ENCODE peak calls at places on chromosomes 12 and 14, in seven cellular contexts. W is fibroblast of mammary gland; L is GM20000; Q is AG10803; U is tibial artery; C is MCF 10A; T is CD4-positive, alpha-beta T cell. O is an unnamed sample.

GRCh38 chr12:32501835-32502333 is 102.5 kb downstream of the FGD4 start:
- DNase-seq in W (peak; percentile 80), L (no peak), Q (peak; percentile 82), U (no peak), C (peak; percentile 63), T (no peak), O (no peak)

GRCh38 chr14:91755560-91755959 is 23.7 kb upstream of the CATSPERB start:
- DNase-seq in W (peak; percentile 63), L (no peak), Q (peak; percentile 53), U (no peak), C (peak; percentile 86), T (no peak), O (no peak)

GRCh38 chr14:79712302-79712950 is 498.9 kb downstream of the DIO2 start:
- DNase-seq in W (no peak), L (no peak), Q (no peak), U (no peak), C (no peak), T (no peak), O (no peak)

GRCh38 chr14:36944307-36945010 is 227.9 kb downstream of the SLC25A21 start:
- DNase-seq in W (peak; percentile 83), L (no peak), Q (peak; percentile 51), U (no peak), C (peak; percentile 77), T (no peak), O (no peak)

GRCh38 chr12:24363177-24363754 is 413.8 kb upstream of the SOX5 start:
- DNase-seq in W (no peak), L (no peak), Q (no peak), U (no peak), C (peak; percentile 35), T (no peak), O (no peak)

GRCh38 chr12:53676715-53677611 is 1.1 kb upstream of the ATP5MC2 start:
- DNase-seq in W (peak; percentile 60), L (peak; percentile 45), Q (peak; percentile 47), U (peak; percentile 81), C (no peak), T (no peak), O (no peak)

GRCh38 chr12:132279184-132279889 is 50.1 kb downstream of the GALNT9 start:
- DNase-seq in W (no peak), L (no peak), Q (no peak), U (no peak), C (no peak), T (no peak), O (peak; percentile 72)

GRCh38 chr14:88310021-88310420 is 13.0 kb downstream of the KCNK10 start:
- DNase-seq in W (no peak), L (no peak), Q (no peak), U (no peak), C (no peak), T (no peak), O (no peak)

GRCh38 chr14:24398943-24399801 is at the start of gene NYNRIN:
- DNase-seq in W (peak; percentile 20), L (no peak), Q (no peak), U (peak; percentile 78), C (no peak), T (peak; percentile 16), O (no peak)

GRCh38 chr12:62893276-62893675 is 41.7 kb downstream of the PPM1H start:
- DNase-seq in W (no peak), L (no peak), Q (no peak), U (no peak), C (no peak), T (no peak), O (no peak)

GRCh38 chr12:70106347-70106746 is 136.9 kb upstream of the CNOT2 start:
- DNase-seq in W (no peak), L (no peak), Q (no peak), U (no peak), C (no peak), T (no peak), O (no peak)

GRCh38 chr12:103955811-103956514 is 9.7 kb upstream of the TDG start:
- DNase-seq in W (no peak), L (no peak), Q (no peak), U (no peak), C (peak; percentile 20), T (no peak), O (no peak)

GRCh38 chr14:34348592-34348991 is 113.4 kb downstream of the SPTSSA start:
- DNase-seq in W (no peak), L (no peak), Q (no peak), U (no peak), C (no peak), T (no peak), O (no peak)

GRCh38 chr12:130747867-130748740 is 32.0 kb upstream of the RIMBP2 start:
- DNase-seq in W (peak; percentile 63), L (peak; percentile 75), Q (peak; percentile 61), U (peak; percentile 78), C (peak; percentile 73), T (peak; percentile 65), O (no peak)

GRCh38 chr12:130026608-130027176 is 122.9 kb upstream of the TMEM132D start:
- DNase-seq in W (peak; percentile 8), L (peak; percentile 58), Q (no peak), U (no peak), C (peak; percentile 62), T (peak; percentile 16), O (no peak)

GRCh38 chr14:63448841-63449240 is 94.3 kb downstream of the PPP2R5E start:
- DNase-seq in W (no peak), L (no peak), Q (no peak), U (no peak), C (no peak), T (no peak), O (no peak)

GRCh38 chr14:98404811-98405210 is 867.2 kb downstream of the BCL11B start:
- DNase-seq in W (no peak), L (no peak), Q (no peak), U (no peak), C (no peak), T (no peak), O (no peak)

GRCh38 chr14:103127861-103128598 is 4.8 kb downstream of the TNFAIP2 start:
- DNase-seq in W (no peak), L (no peak), Q (no peak), U (no peak), C (peak; percentile 76), T (no peak), O (peak; percentile 92)

GRCh38 chr14:103126088-103126872 is 3.0 kb downstream of the TNFAIP2 start:
- DNase-seq in W (no peak), L (no peak), Q (no peak), U (no peak), C (no peak), T (no peak), O (peak; percentile 82)

GRCh38 chr14:103125098-103126070 is 2.1 kb downstream of the TNFAIP2 start:
- DNase-seq in W (no peak), L (no peak), Q (no peak), U (no peak), C (no peak), T (no peak), O (no peak)

GRCh38 chr14:103127356-103127755 is 4.1 kb downstream of the TNFAIP2 start:
- DNase-seq in W (no peak), L (no peak), Q (no peak), U (no peak), C (no peak), T (no peak), O (peak; percentile 83)

GRCh38 chr14:103126873-103127304 is 3.6 kb downstream of the TNFAIP2 start:
- DNase-seq in W (no peak), L (no peak), Q (no peak), U (no peak), C (peak; percentile 69), T (no peak), O (no peak)
- TF ChIP-seq CTCF in W (no peak), L (no peak), Q (no peak), U (no peak), C (peak; percentile 9), T (no peak), O (peak; percentile 57)

GRCh38 chr12:3319723-3320492 is 171.1 kb upstream of the PRMT8 start:
- DNase-seq in W (no peak), L (no peak), Q (no peak), U (no peak), C (no peak), T (no peak), O (no peak)
- TF ChIP-seq CTCF in W (no peak), L (no peak), Q (no peak), U (no peak), C (no peak), T (no peak), O (no peak)

GRCh38 chr14:69804902-69805301 is 7.9 kb upstream of the SLC10A1 start:
- DNase-seq in W (no peak), L (no peak), Q (no peak), U (no peak), C (no peak), T (no peak), O (no peak)

GRCh38 chr14:69808919-69809808 is 12.1 kb upstream of the SLC10A1 start:
- DNase-seq in W (no peak), L (no peak), Q (no peak), U (no peak), C (no peak), T (no peak), O (no peak)

GRCh38 chr14:69798339-69798735 is 1.3 kb upstream of the SLC10A1 start:
- DNase-seq in W (no peak), L (no peak), Q (no peak), U (no peak), C (no peak), T (no peak), O (no peak)

GRCh38 chr14:69807192-69807591 is 10.2 kb upstream of the SLC10A1 start:
- DNase-seq in W (no peak), L (no peak), Q (no peak), U (no peak), C (no peak), T (no peak), O (no peak)

DNA sequence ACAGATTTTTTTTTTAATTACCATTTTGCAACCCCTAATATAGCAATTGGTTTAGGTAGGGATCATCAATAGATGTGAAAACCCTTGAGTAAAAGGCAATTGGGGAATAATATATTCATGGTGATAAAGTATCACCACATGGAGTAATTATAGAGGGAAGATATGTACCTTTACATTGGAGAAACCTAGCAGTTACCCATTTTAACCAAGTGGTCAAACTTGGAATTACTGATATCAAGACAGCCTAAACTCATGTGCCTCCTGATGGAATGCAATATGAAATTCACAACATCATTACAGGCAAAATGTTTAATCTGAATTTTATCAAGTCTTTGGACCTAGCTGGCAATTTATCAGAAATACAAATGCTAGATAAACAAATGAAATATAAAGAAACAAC is 6.7 kb upstream of the SLC10A1 start:
- DNase-seq in W (no peak), L (no peak), Q (no peak), U (no peak), C (peak; percentile 17), T (no peak), O (no peak)
- TF ChIP-seq CTCF in W (peak; percentile 20), L (no peak), Q (no peak), U (no peak), C (no peak), T (no peak), O (peak; percentile 52)

DNA sequence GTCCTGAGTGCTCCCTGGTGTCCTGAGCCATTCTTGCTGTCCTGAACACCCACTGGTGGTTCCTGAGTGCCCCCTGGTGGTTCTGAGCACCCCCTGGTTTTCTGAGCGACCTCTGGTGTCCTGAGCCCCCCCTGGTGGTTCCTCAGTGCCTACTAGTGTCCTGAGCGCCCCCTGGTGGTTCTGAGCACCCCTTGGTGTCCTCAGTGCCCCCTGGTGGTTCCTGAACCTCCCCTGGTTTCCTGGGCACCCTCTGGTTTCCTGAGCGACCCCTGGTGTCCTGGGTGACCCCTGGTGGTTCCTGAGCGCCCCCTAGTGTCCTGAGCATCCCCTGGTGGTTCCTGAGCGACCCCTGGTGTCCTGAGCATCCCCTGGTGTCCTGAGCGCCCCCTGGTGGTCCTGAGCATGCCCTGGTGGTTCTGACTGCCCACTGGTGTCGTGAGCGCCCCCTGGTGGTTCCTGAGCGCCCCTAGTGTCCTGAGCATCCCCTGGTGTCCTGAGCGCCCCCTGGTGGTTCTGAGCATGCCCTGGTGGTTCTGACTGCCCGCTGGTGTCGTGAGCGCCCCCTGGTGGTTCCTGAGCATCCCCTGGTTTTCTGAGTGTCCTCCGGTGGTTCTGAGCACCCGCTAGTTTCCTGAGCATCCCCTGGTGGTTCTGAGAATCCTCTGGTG is 473.1 kb downstream of the TMEM121 start:
- DNase-seq in W (peak; percentile 41), L (peak; percentile 57), Q (peak; percentile 3), U (no peak), C (no peak), T (peak; percentile 48), O (no peak)
- TF ChIP-seq CTCF in W (peak; percentile 42), L (peak; percentile 84), Q (peak; percentile 18), U (no peak), C (peak; percentile 18), T (peak; percentile 52), O (peak; percentile 46)

O was measured in chondrocyte.